ENCODE peak calls at places on chromosome 20, in ten cellular contexts. U is body of pancreas; A is transverse colon; S is psoas muscle; J is lower lobe of right lung; V is prostate gland; Q is ovary; C is CD8-positive, alpha-beta memory T cell; W is keratinocyte; N is hepatocyte. M is an unnamed sample. For H3K27me3 and H3K9me3, the result is how much of the 10 kb centered on the place peaks cover.

GRCh38 chr20:57048027-57048869 is 218.2 kb downstream of the BMP7 start:
- DNase-seq in A (peak), J (no peak), N (peak), Q (no peak), W (peak), U (peak), S (no peak), V (no peak), C (no peak), M (no peak)

GRCh38 chr20:53331151-53331973 is 262.3 kb downstream of the ZNF217 start:
- DNase-seq in S (no peak), J (no peak), Q (no peak), N (peak), A (no peak), W (no peak), U (peak), C (no peak), V (no peak), M (no peak)

GRCh38 chr20:44153636-44154043 is 33.3 kb downstream of the JPH2 start:
- DNase-seq in C (peak), U (no peak), S (no peak), Q (no peak), J (no peak), W (no peak), V (no peak), A (no peak), N (no peak), M (peak)

GRCh38 chr20:32470025-32470861 is 112.1 kb downstream of the ASXL1 start:
- DNase-seq in J (peak), W (no peak), A (peak), C (peak), S (peak), N (peak), Q (no peak), U (peak), V (no peak), M (no peak)

GRCh38 chr20:37598101-37598530 is 70.4 kb upstream of the BLCAP start:
- DNase-seq in J (no peak), A (no peak), V (no peak), W (no peak), U (no peak), C (no peak), S (no peak), N (peak), Q (no peak), M (no peak)

GRCh38 chr20:41038878-41039404 is 10.3 kb downstream of the TOP1 start:
- DNase-seq in S (no peak), U (no peak), Q (no peak), N (peak), W (no peak), V (no peak), C (no peak), A (no peak), J (no peak), M (no peak)

GRCh38 chr20:10728873-10729670 is 55.3 kb upstream of the JAG1 start:
- DNase-seq in J (no peak), S (no peak), V (no peak), C (no peak), W (no peak), Q (no peak), U (no peak), N (no peak), A (no peak), M (no peak)

GRCh38 chr20:58416832-58417231 is 27.8 kb downstream of the VAPB start:
- DNase-seq in S (no peak), J (no peak), U (no peak), C (no peak), Q (no peak), W (no peak), A (no peak), N (no peak), V (no peak), M (no peak)

DNA sequence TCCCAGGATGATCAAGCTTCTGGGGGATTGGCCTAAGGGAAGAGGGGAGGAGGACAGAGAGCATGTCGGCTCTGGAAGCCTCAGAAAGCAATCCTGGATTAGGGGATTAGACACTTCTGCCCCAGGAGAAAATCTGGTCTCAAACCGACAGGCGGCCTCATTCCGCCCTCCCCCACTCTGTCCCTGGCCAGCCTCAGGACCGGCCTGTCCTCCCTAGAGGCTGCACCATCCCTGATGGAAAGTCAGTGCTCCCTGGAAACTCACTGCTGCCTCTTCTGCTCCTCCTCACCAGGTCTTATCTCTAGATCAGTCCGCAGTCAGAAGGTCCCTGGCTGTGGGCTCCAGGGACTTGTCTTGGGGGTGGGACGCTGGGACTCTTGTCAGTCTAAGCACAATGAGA is 905 bp upstream of the SLC12A5 start:
- DNase-seq in W (no peak), S (no peak), N (no peak), A (no peak), Q (no peak), V (no peak), C (no peak), U (no peak), J (no peak), M (no peak)
- H3K27me3 ChIP-seq in W (half or more), S (half or more), N (half or more), A (half or more), Q (under half), V (under half), C (under half), U (under half), J (half or more), M (half or more)

DNA sequence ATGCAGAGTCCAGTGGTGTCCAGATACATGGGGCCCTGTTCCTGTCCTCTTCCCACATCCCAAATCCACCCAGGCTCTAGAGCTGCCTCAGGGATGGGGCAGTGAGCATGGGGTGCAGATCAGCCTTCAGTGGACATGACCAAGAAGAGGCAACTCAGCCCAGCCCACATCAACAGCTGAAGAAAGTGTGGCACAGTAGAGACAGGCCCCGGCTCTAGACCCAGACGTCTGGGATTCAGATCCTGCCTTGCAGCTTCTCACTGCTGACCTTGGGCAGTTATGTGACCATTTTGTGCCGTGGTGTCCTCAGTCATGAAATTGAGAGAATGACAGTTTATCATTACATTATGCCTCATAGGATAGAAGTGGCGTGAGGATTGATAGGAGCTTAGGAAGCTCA is 54.6 kb upstream of the CST7 start:
- DNase-seq in J (no peak), W (no peak), S (no peak), Q (no peak), A (no peak), N (no peak), U (no peak), C (no peak), V (no peak), M (no peak)
- H3K9me3 ChIP-seq in J (under half), W (under half), S (under half), Q (under half), A (under half), N (under half), U (under half), C (under half), V (under half), M (under half)

GRCh38 chr20:19786311-19786710 is 28.3 kb downstream of the RIN2 start:
- DNase-seq in V (no peak), C (no peak), N (no peak), J (no peak), Q (no peak), U (peak), S (no peak), A (peak), W (peak), M (no peak)

GRCh38 chr20:19785173-19785799 is 27.2 kb downstream of the RIN2 start:
- DNase-seq in A (no peak), W (no peak), S (no peak), U (no peak), C (no peak), Q (no peak), N (no peak), J (no peak), V (no peak), M (no peak)

GRCh38 chr20:19787366-19787765 is 29.3 kb downstream of the RIN2 start:
- DNase-seq in Q (no peak), V (no peak), S (no peak), N (no peak), W (no peak), C (no peak), A (no peak), J (no peak), U (no peak), M (no peak)

GRCh38 chr20:19784511-19785172 is 26.6 kb downstream of the RIN2 start:
- DNase-seq in N (peak), S (peak), J (peak), A (peak), Q (peak), V (peak), W (peak), C (no peak), U (peak), M (no peak)

GRCh38 chr20:19785886-19786285 is 27.8 kb downstream of the RIN2 start:
- DNase-seq in A (no peak), V (no peak), S (no peak), W (peak), Q (no peak), N (no peak), J (no peak), U (no peak), C (no peak), M (no peak)
- H3K27me3 ChIP-seq in A (under half), V (under half), S (under half), W (under half), Q (under half), N (under half), J (under half), U (under half), C (under half), M (under half)

DNA sequence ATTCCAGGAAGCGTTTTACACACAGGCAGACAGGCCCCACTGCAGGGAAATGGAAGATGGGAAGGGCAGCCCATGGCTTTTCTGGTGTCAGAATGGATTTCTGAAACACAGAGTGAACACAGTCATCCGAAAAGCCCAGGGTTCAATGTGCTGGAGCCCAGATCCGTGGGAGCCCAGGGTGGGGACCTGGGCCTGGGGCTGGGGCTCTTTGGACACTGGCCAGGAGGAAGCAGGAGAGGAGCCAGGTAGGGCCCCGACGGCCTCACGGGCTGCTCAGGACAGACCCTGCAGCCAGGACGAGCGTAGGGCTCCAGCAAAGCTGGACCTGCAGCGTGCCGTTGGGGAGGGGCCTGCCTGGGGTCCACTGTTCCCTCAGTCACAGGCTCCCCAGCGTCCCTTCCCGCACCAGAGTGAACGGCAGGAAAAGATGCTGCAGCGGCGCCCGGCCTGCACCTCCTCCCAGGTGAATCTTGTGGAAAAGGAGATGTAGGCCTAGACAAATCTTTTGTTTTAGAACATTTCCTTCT is 24.3 kb upstream of the LSM14B start:
- DNase-seq in N (no peak), Q (no peak), A (no peak), C (no peak), S (no peak), U (no peak), W (no peak), J (no peak), V (no peak), M (no peak)
- H3K9me3 ChIP-seq in N (under half), Q (under half), A (under half), C (under half), S (under half), U (under half), W (under half), J (under half), V (under half), M (under half)

GRCh38 chr20:50580842-50581544 is 70.8 kb downstream of the PTPN1 start:
- DNase-seq in A (no peak), S (no peak), N (no peak), J (peak), U (no peak), Q (no peak), W (no peak), C (no peak), V (no peak), M (no peak)

GRCh38 chr20:50579511-50579910 is 69.3 kb downstream of the PTPN1 start:
- DNase-seq in C (no peak), S (no peak), N (no peak), W (no peak), A (no peak), Q (no peak), U (no peak), J (peak), V (no peak), M (no peak)

GRCh38 chr20:50582092-50582491 is 71.9 kb downstream of the PTPN1 start:
- DNase-seq in W (no peak), V (no peak), S (no peak), A (no peak), J (no peak), C (no peak), Q (no peak), U (no peak), N (no peak), M (no peak)

GRCh38 chr20:50578778-50579165 is 68.6 kb downstream of the PTPN1 start:
- DNase-seq in W (no peak), J (peak), V (no peak), Q (no peak), U (no peak), N (no peak), C (no peak), A (no peak), S (no peak), M (no peak)

GRCh38 chr20:50580016-50580747 is 70.0 kb downstream of the PTPN1 start:
- DNase-seq in S (peak), Q (peak), N (peak), J (peak), W (no peak), U (peak), V (peak), A (peak), C (peak), M (peak)
- H3K27me3 ChIP-seq in S (under half), Q (under half), N (under half), J (under half), W (under half), U (under half), V (under half), A (under half), C (under half), M (under half)